ENCODE peak calls at places on chromosome 7, in seven cellular contexts. P is colonic mucosa, D is epithelial cell of esophagus, Q is transverse colon, U is coronary artery, E is cardiac fibroblast, N is PC-3. H is an unnamed sample.

GRCh38 chr7:36763084-36763807 is 39.0 kb upstream of the AOAH start:
- DNase-seq in U (no peak), P (no peak), E (no peak), N (no peak), D (peak; percentile 11), Q (no peak), H (no peak)

GRCh38 chr7:96076350-96076707 is 245.6 kb downstream of the SLC25A13 start:
- DNase-seq in D (no peak), Q (no peak), U (no peak), N (no peak), E (no peak), P (no peak), H (no peak)

GRCh38 chr7:50557114-50557513 is 8.1 kb downstream of the DDC start:
- DNase-seq in P (no peak), D (no peak), E (no peak), Q (no peak), U (no peak), N (no peak), H (no peak)

GRCh38 chr7:97107192-97107800 is 10.2 kb upstream of the SDHAF3 start:
- DNase-seq in N (no peak), Q (no peak), D (peak; percentile 32), E (peak; percentile 45), U (no peak), P (no peak), H (peak; percentile 43)

GRCh38 chr7:82481499-82482097 is 38.0 kb upstream of the CACNA2D1 start:
- DNase-seq in U (no peak), N (peak; percentile 43), P (no peak), Q (no peak), E (peak; percentile 52), D (peak; percentile 30), H (peak; percentile 35)

GRCh38 chr7:18960735-18961134 is 156.7 kb downstream of the TWIST1 start:
- DNase-seq in E (no peak), P (no peak), Q (no peak), N (no peak), D (no peak), U (no peak), H (no peak)

GRCh38 chr7:13742719-13743640 is 246.5 kb downstream of the ETV1 start:
- DNase-seq in N (peak; percentile 69), Q (peak; percentile 13), P (peak; percentile 27), E (peak; percentile 73), U (no peak), D (peak; percentile 69), H (peak; percentile 54)

GRCh38 chr7:131057524-131058065 is 270.1 kb upstream of the MKLN1 start:
- DNase-seq in Q (no peak), P (no peak), U (no peak), D (no peak), E (peak; percentile 24), N (no peak), H (no peak)

GRCh38 chr7:155234950-155235789 is 62.5 kb upstream of the INSIG1 start:
- DNase-seq in Q (no peak), P (no peak), E (no peak), U (no peak), N (peak; percentile 52), D (no peak), H (no peak)

GRCh38 chr7:96273716-96274115 is 48.2 kb downstream of the SLC25A13 start:
- DNase-seq in E (peak; percentile 31), P (no peak), D (no peak), U (no peak), Q (no peak), N (no peak), H (no peak)

GRCh38 chr7:32611201-32611691 is 116.0 kb downstream of the AVL9 start:
- DNase-seq in E (peak; percentile 50), P (no peak), N (no peak), Q (no peak), D (no peak), U (no peak), H (no peak)

GRCh38 chr7:21912305-21912704 is 33.4 kb downstream of the CDCA7L start:
- DNase-seq in U (no peak), D (no peak), Q (no peak), E (peak; percentile 88), N (no peak), P (no peak), H (no peak)

GRCh38 chr7:101947899-101948298 is 130.5 kb downstream of the CUX1 start:
- DNase-seq in Q (peak; percentile 33), D (no peak), E (peak; percentile 63), P (no peak), U (no peak), N (no peak), H (no peak)

GRCh38 chr7:15158141-15158810 is 255.7 kb upstream of the DGKB start:
- DNase-seq in E (no peak), N (no peak), P (no peak), Q (no peak), D (peak; percentile 20), U (no peak), H (peak; percentile 1)

GRCh38 chr7:154564676-154565075 is 438.2 kb downstream of the PAXIP1 start:
- DNase-seq in D (no peak), Q (no peak), U (no peak), N (no peak), P (no peak), E (no peak), H (no peak)

GRCh38 chr7:39709768-39710291 is 86.5 kb downstream of the RALA start:
- DNase-seq in P (no peak), N (no peak), U (no peak), D (peak; percentile 11), E (peak; percentile 86), Q (no peak), H (no peak)

GRCh38 chr7:55032069-55032699 is 13.4 kb downstream of the EGFR start:
- DNase-seq in U (no peak), D (no peak), E (no peak), N (no peak), P (no peak), Q (no peak), H (no peak)

GRCh38 chr7:106653488-106653887 is 7.5 kb downstream of the CCDC71L start:
- DNase-seq in N (no peak), D (no peak), P (no peak), Q (no peak), U (no peak), E (no peak), H (no peak)

GRCh38 chr7:45407730-45408406 is 166.3 kb upstream of the ADCY1 start:
- DNase-seq in N (no peak), Q (no peak), P (no peak), U (no peak), D (no peak), E (no peak), H (no peak)

GRCh38 chr7:116511552-116512523 is 12.3 kb downstream of the CAV2 start:
- DNase-seq in D (peak; percentile 87), N (peak; percentile 93), Q (no peak), U (no peak), E (peak; percentile 37), P (peak; percentile 19), H (peak; percentile 91)

GRCh38 chr7:116515584-116515983 is 9.3 kb upstream of the CAV1 start:
- DNase-seq in P (no peak), U (no peak), E (no peak), N (no peak), D (no peak), Q (no peak), H (no peak)

GRCh38 chr7:116509982-116510579 is 10.5 kb downstream of the CAV2 start:
- DNase-seq in D (peak; percentile 15), E (no peak), P (no peak), N (peak; percentile 39), Q (no peak), U (no peak), H (no peak)

GRCh38 chr7:116512524-116513188 is 12.2 kb upstream of the CAV1 start:
- DNase-seq in Q (no peak), D (peak; percentile 31), N (peak; percentile 44), E (peak; percentile 56), U (no peak), P (no peak), H (no peak)

DNA sequence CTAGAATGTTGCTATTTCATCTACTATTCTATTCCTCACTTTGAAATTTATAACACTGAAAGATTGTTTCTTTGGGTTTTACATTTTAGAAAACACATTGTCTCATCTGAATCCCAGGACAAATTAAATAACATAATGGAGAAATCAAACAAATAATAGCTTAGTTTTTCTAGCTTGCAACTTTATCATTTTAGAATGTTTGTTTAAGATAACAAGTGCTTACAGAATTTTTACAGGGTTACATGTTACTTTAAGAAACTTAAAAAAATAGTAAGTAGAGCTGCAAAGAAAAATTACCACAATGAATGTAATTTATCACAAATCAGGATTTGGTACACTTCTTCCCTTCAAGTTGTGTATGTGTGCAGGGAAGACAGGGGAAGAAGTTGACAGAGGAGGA is 11.3 kb downstream of the CAV2 start:
- DNase-seq in E (no peak), N (no peak), D (no peak), U (no peak), P (no peak), Q (no peak), H (no peak)
- H3K4me3 ChIP-seq in E (no peak overlapping the region), N (no peak overlapping the region), D (no peak overlapping the region), U (no peak overlapping the region), P (no peak overlapping the region), Q (no peak overlapping the region), H (no peak overlapping the region)

GRCh38 chr7:140643416-140643815 is 2.8 kb upstream of the DENND2A start:
- DNase-seq in U (no peak), P (no peak), N (no peak), E (no peak), D (no peak), Q (no peak), H (no peak)

GRCh38 chr7:140649566-140650205 is 9.1 kb upstream of the DENND2A start:
- DNase-seq in U (no peak), Q (no peak), D (peak; percentile 71), N (peak; percentile 53), P (no peak), E (peak; percentile 26), H (peak; percentile 64)

GRCh38 chr7:140645166-140645565 is 4.6 kb upstream of the DENND2A start:
- DNase-seq in U (no peak), N (no peak), Q (no peak), D (no peak), P (no peak), E (no peak), H (no peak)

GRCh38 chr7:140650367-140650766 is 9.8 kb upstream of the DENND2A start:
- DNase-seq in D (no peak), N (no peak), U (no peak), P (no peak), Q (no peak), E (no peak), H (no peak)

GRCh38 chr7:140646931-140647647 is 6.5 kb upstream of the DENND2A start:
- DNase-seq in E (peak; percentile 32), N (no peak), U (no peak), D (no peak), Q (peak; percentile 37), P (peak; percentile 51), H (peak; percentile 33)
- H3K4me3 ChIP-seq in E (no peak overlapping the region), N (no peak overlapping the region), U (no peak overlapping the region), D (no peak overlapping the region), Q (no peak overlapping the region), P (no peak overlapping the region), H (no peak overlapping the region)

DNA sequence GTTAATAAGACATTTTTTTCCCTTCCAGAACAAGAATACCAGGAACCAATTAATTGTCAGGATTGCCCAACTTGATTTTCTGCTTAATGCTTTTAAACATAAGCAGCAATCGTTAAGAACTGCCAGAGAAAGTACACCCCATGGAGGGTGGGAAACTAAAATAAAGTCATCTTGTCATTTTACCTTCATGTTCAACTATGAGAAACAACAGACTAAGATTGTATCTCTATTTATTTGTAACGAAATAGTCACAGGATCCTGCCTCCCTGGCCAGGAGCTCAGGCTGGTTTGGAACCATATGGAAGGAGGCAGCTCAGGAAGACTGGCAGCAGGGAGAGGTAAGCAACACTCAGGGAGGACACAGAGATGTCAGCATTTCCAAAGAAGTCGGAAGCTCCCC is 129.6 kb downstream of the TNS3 start:
- DNase-seq in U (no peak), P (no peak), E (no peak), Q (no peak), D (no peak), N (no peak), H (no peak)
- H3K4me3 ChIP-seq in U (peak overlapping the region; percentile 59), P (no peak overlapping the region), E (no peak overlapping the region), Q (no peak overlapping the region), D (no peak overlapping the region), N (peak overlapping the region; percentile 68), H (no peak overlapping the region)

GRCh38 chr7:65251851-65252620 is 121.6 kb upstream of the ZNF92 start:
- DNase-seq in U (no peak), Q (no peak), D (peak; percentile 72), N (peak; percentile 60), E (peak; percentile 15), P (peak; percentile 53), H (peak; percentile 74)
- H3K4me3 ChIP-seq in U (peak overlapping the region; percentile 85), Q (peak overlapping the region; percentile 57), D (peak overlapping the region; percentile 59), N (peak overlapping the region; percentile 85), E (peak overlapping the region; percentile 65), P (peak overlapping the region; percentile 44), H (peak overlapping the region; percentile 77)